ENCODE peak calls at places on chromosome 1, in eight cellular contexts. V, B, F, I, E, Z, W and Q are unnamed samples.

GRCh38 chr1:100631015-100631521 is 88.5 kb upstream of the VCAM1 start:
- ATAC-seq in W (no peak), B (no peak), I (no peak), V (peak; percentile 60), F (peak; percentile 49), Z (peak; percentile 43), E (no peak), Q (no peak)

GRCh38 chr1:207868252-207868768 is 42.6 kb downstream of the CD34 start:
- ATAC-seq in V (peak; percentile 7), B (peak; percentile 14), F (peak; percentile 3), Z (peak; percentile 55), E (peak; percentile 34), I (peak; percentile 47), W (peak; percentile 9), Q (no peak)

GRCh38 chr1:20150326-20150705 is 11.2 kb downstream of the PLA2G2F start:
- ATAC-seq in Z (no peak), E (no peak), V (no peak), F (no peak), I (no peak), B (no peak), W (no peak), Q (no peak)

GRCh38 chr1:99004270-99005141 is at the start of gene PLPPR5:
- ATAC-seq in W (peak; percentile 34), B (peak; percentile 69), I (no peak), Z (peak; percentile 67), V (peak; percentile 58), E (peak; percentile 38), F (peak; percentile 84), Q (peak; percentile 44)

GRCh38 chr1:162632234-162632666 is at the start of gene DDR2:
- ATAC-seq in Z (peak; percentile 38), F (no peak), V (no peak), W (peak; percentile 79), I (peak; percentile 70), E (peak; percentile 81), B (no peak), Q (no peak)

GRCh38 chr1:115450641-115451040 is 112.6 kb upstream of the NGF start:
- ATAC-seq in Z (no peak), B (no peak), F (no peak), I (no peak), E (no peak), V (no peak), W (no peak), Q (no peak)

GRCh38 chr1:184568148-184568547 is 181.3 kb downstream of the C1orf21 start:
- ATAC-seq in W (no peak), F (no peak), E (no peak), I (no peak), V (no peak), Z (no peak), B (no peak), Q (no peak)

GRCh38 chr1:223654083-223654482 is 11.4 kb downstream of the CAPN8 start:
- ATAC-seq in B (no peak), E (no peak), Z (no peak), V (no peak), F (no peak), W (no peak), I (no peak), Q (no peak)

GRCh38 chr1:151547900-151548230 is 7.8 kb downstream of the TUFT1 start:
- ATAC-seq in V (no peak), F (no peak), W (no peak), B (no peak), Z (peak; percentile 3), E (no peak), I (no peak), Q (no peak)